ENCODE peak calls at places on chromosomes 13 and 19, in five cellular contexts. One of them, this sample, is unnamed.
A peak's percentile ranks its signal among the peaks of the same experiment; 100 is the strongest.

GRCh38 chr13:110209950-110210603 is 96.9 kb downstream of the COL4A1 start:
- DNase-seq in HCT116: no peak
- DNase-seq in iPS DF 6.9: no peak
- DNase-seq in adrenal gland: no peak
- DNase-seq in neuronal stem cell: no peak
- DNase-seq in this sample: no peak

GRCh38 chr19:3556978-3557460 is 367 bp downstream of the MFSD12 start:
- DNase-seq in adrenal gland: no peak
- DNase-seq in neuronal stem cell: no peak
- DNase-seq in HCT116: no peak
- DNase-seq in iPS DF 6.9: no peak
- DNase-seq in this sample: peak; percentile 55

GRCh38 chr19:13693933-13694332 is 70.4 kb upstream of the MRI1 start:
- DNase-seq in adrenal gland: no peak
- DNase-seq in neuronal stem cell: no peak
- DNase-seq in HCT116: no peak
- DNase-seq in iPS DF 6.9: no peak
- DNase-seq in this sample: no peak

GRCh38 chr19:49110567-49110966 is 3.6 kb upstream of the LIN7B start:
- DNase-seq in HCT116: no peak
- DNase-seq in neuronal stem cell: no peak
- DNase-seq in iPS DF 6.9: no peak
- DNase-seq in adrenal gland: no peak
- DNase-seq in this sample: no peak

GRCh38 chr19:35851213-35852028 is 883 bp downstream of the NPHS1 start:
- DNase-seq in HCT116: no peak
- DNase-seq in iPS DF 6.9: no peak
- DNase-seq in neuronal stem cell: no peak
- DNase-seq in adrenal gland: no peak
- DNase-seq in this sample: no peak

GRCh38 chr19:49766938-49767315 is at the start of gene AP2A1:
- DNase-seq in adrenal gland: no peak
- DNase-seq in HCT116: no peak
- DNase-seq in iPS DF 6.9: no peak
- DNase-seq in neuronal stem cell: no peak
- DNase-seq in this sample: no peak

GRCh38 chr19:16325161-16325527 is 518 bp downstream of the KLF2 start:
- DNase-seq in neuronal stem cell: peak; percentile 17
- DNase-seq in HCT116: no peak
- DNase-seq in adrenal gland: no peak
- DNase-seq in iPS DF 6.9: no peak
- DNase-seq in this sample: peak; percentile 57

GRCh38 chr13:114023716-114024602 is 50.1 kb upstream of the C13orf46 start:
- DNase-seq in iPS DF 6.9: no peak
- DNase-seq in adrenal gland: no peak
- DNase-seq in neuronal stem cell: no peak
- DNase-seq in HCT116: no peak
- DNase-seq in this sample: no peak

GRCh38 chr13:107977175-107977574 is 238.2 kb downstream of the LIG4 start:
- DNase-seq in neuronal stem cell: no peak
- DNase-seq in adrenal gland: no peak
- DNase-seq in HCT116: no peak
- DNase-seq in iPS DF 6.9: no peak
- DNase-seq in this sample: no peak

GRCh38 chr19:48656840-48657474 is 11.0 kb upstream of the CA11 start:
- DNase-seq in iPS DF 6.9: no peak
- DNase-seq in neuronal stem cell: no peak
- DNase-seq in HCT116: no peak
- DNase-seq in adrenal gland: no peak
- DNase-seq in this sample: no peak

DNA sequence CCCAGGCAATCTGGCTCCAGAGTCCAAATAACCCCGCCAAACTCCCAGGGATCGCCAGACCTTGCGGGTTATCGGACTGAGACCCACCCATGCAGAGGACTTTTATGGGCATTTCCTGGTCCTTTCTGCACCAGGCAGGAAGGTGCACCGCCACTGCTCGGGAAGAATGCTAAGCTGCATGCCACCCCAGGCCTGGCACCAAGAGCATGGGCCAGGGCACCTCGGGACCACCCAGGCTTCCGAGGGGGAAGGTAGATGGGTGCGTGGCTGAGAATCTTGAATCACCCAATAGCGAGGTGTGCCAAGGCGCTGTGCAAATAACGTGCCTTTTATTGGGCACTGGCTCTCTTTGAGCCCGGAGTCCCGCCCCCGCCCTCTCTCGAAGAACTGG is 422 bp upstream of the ZNF575 start:
- DNase-seq in adrenal gland: no peak
- DNase-seq in iPS DF 6.9: no peak
- DNase-seq in HCT116: peak; percentile 65
- DNase-seq in neuronal stem cell: no peak
- DNase-seq in this sample: peak; percentile 87
- H3K4me3 ChIP-seq in adrenal gland: peak overlapping the region; percentile 59
- H3K4me3 ChIP-seq in iPS DF 6.9: peak overlapping the region; percentile 58
- H3K4me3 ChIP-seq in HCT116: peak overlapping the region; percentile 70
- H3K4me3 ChIP-seq in neuronal stem cell: peak overlapping the region; percentile 43
- H3K4me3 ChIP-seq in this sample: peak overlapping the region; percentile 84

GRCh38 chr19:4988770-4989251 is 19.9 kb downstream of the KDM4B start:
- DNase-seq in neuronal stem cell: peak; percentile 21
- DNase-seq in adrenal gland: peak; percentile 85
- DNase-seq in HCT116: no peak
- DNase-seq in iPS DF 6.9: no peak
- DNase-seq in this sample: no peak
- H3K4me3 ChIP-seq in neuronal stem cell: no peak overlapping the region
- H3K4me3 ChIP-seq in adrenal gland: peak overlapping the region; percentile 3
- H3K4me3 ChIP-seq in HCT116: no peak overlapping the region
- H3K4me3 ChIP-seq in iPS DF 6.9: no peak overlapping the region
- H3K4me3 ChIP-seq in this sample: no peak overlapping the region

DNA sequence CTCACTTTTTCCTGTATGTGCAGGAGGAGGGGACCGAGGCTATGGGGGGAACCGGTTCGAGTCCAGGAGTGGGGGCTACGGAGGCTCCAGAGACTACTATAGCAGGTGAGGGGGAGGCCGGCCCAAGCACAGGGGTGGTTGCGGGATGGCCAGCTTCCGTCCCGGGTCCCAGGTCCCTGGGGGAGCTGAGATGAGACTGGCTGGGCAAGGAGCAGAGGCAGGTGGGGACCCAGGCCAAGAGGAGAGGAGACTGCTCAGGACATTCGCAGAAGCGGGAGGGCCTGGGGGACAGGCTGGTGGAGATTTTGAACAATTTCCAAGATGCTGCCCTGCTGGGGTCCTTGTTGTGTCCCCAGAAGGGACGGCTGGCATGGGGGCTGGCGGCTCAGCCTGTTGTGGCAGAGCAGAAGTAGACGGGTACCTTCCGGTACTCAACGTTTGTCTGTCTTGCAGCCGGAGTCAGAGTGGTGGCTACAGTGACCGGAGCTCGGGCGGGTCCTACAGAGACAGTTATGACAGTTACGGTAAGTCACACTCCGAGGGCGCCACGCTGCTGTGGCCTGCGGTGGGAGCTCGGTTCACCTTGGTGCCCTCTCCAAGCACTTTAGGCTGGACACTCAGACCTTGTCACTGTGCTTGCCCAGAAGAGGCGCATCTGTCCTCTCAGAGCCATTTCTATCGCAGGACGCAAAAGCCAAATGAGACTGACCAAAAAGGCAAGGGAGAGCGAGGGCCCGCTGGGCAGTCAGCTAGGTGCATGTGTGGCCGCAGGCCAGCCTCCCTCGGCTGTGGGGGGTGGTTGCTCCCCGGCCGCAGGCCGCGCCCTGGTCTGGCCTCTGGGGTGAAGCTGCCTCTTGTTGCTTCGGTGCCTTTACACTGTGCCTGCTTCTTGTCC is 2.6 kb downstream of the CIRBP start:
- DNase-seq in iPS DF 6.9: no peak
- DNase-seq in neuronal stem cell: no peak
- DNase-seq in HCT116: no peak
- DNase-seq in adrenal gland: peak; percentile 71
- DNase-seq in this sample: no peak
- H3K4me3 ChIP-seq in iPS DF 6.9: no peak overlapping the region
- H3K4me3 ChIP-seq in neuronal stem cell: no peak overlapping the region
- H3K4me3 ChIP-seq in HCT116: no peak overlapping the region
- H3K4me3 ChIP-seq in adrenal gland: peak overlapping the region; percentile 84
- H3K4me3 ChIP-seq in this sample: no peak overlapping the region

GRCh38 chr13:34943675-34944634 is 1.9 kb downstream of the NBEA start:
- DNase-seq in adrenal gland: no peak
- DNase-seq in neuronal stem cell: no peak
- DNase-seq in iPS DF 6.9: no peak
- DNase-seq in HCT116: no peak
- DNase-seq in this sample: peak; percentile 53
- H3K4me3 ChIP-seq in adrenal gland: peak overlapping the region; percentile 94
- H3K4me3 ChIP-seq in neuronal stem cell: peak overlapping the region; percentile 74
- H3K4me3 ChIP-seq in iPS DF 6.9: peak overlapping the region; percentile 95
- H3K4me3 ChIP-seq in HCT116: no peak overlapping the region
- H3K4me3 ChIP-seq in this sample: no peak overlapping the region